ENCODE peak calls at places on chromosomes 3 and 15, in four cellular contexts. One of them, this sample, is unnamed.

GRCh38 chr3:189914799-189915198 is 205.9 kb downstream of the P3H2 start:
- DNase-seq in choroid plexus epithelial cell: peak; percentile 94
- DNase-seq in MV-4-11: peak; percentile 84
- DNase-seq in astrocyte of the spinal cord: peak; percentile 90
- DNase-seq in this sample: peak; percentile 88

GRCh38 chr3:160472344-160472743 is 22.8 kb upstream of the TRIM59 start:
- DNase-seq in choroid plexus epithelial cell: no peak
- DNase-seq in MV-4-11: no peak
- DNase-seq in astrocyte of the spinal cord: no peak
- DNase-seq in this sample: peak; percentile 37

GRCh38 chr15:31292391-31293020 is 34.1 kb upstream of the KLF13 start:
- DNase-seq in choroid plexus epithelial cell: no peak
- DNase-seq in MV-4-11: no peak
- DNase-seq in astrocyte of the spinal cord: no peak
- DNase-seq in this sample: peak; percentile 41

GRCh38 chr15:97129684-97130083 is 799.2 kb downstream of the NR2F2 start:
- DNase-seq in astrocyte of the spinal cord: no peak
- DNase-seq in MV-4-11: no peak
- DNase-seq in choroid plexus epithelial cell: no peak
- DNase-seq in this sample: no peak

GRCh38 chr3:143988306-143988705 is 16.7 kb downstream of the DIPK2A start:
- DNase-seq in MV-4-11: no peak
- DNase-seq in choroid plexus epithelial cell: no peak
- DNase-seq in astrocyte of the spinal cord: no peak
- DNase-seq in this sample: no peak

GRCh38 chr3:178334239-178334638 is 202.0 kb upstream of the KCNMB2 start:
- DNase-seq in MV-4-11: no peak
- DNase-seq in choroid plexus epithelial cell: no peak
- DNase-seq in astrocyte of the spinal cord: no peak
- DNase-seq in this sample: no peak

GRCh38 chr15:92277776-92278175 is 115.9 kb upstream of the ST8SIA2 start:
- DNase-seq in astrocyte of the spinal cord: peak; percentile 0
- DNase-seq in MV-4-11: peak; percentile 3
- DNase-seq in choroid plexus epithelial cell: peak; percentile 0
- DNase-seq in this sample: no peak

GRCh38 chr3:2156244-2156847 is 57.7 kb downstream of the CNTN4 start:
- DNase-seq in astrocyte of the spinal cord: no peak
- DNase-seq in choroid plexus epithelial cell: peak; percentile 1
- DNase-seq in MV-4-11: no peak
- DNase-seq in this sample: no peak

GRCh38 chr3:177357352-177358084 is 160.2 kb upstream of the TBL1XR1 start:
- DNase-seq in astrocyte of the spinal cord: peak; percentile 88
- DNase-seq in MV-4-11: peak; percentile 87
- DNase-seq in choroid plexus epithelial cell: peak; percentile 76
- DNase-seq in this sample: peak; percentile 64

GRCh38 chr15:39124155-39124924 is 456.5 kb upstream of the THBS1 start:
- DNase-seq in choroid plexus epithelial cell: peak; percentile 42
- DNase-seq in MV-4-11: no peak
- DNase-seq in astrocyte of the spinal cord: peak; percentile 27
- DNase-seq in this sample: no peak

GRCh38 chr3:102238362-102238761 is 196.5 kb upstream of the ZPLD1 start:
- DNase-seq in astrocyte of the spinal cord: no peak
- DNase-seq in choroid plexus epithelial cell: no peak
- DNase-seq in MV-4-11: no peak
- DNase-seq in this sample: no peak

GRCh38 chr15:93865610-93866009 is 365.8 kb upstream of the MCTP2 start:
- DNase-seq in astrocyte of the spinal cord: no peak
- DNase-seq in MV-4-11: peak; percentile 83
- DNase-seq in choroid plexus epithelial cell: no peak
- DNase-seq in this sample: no peak

GRCh38 chr3:72331076-72331475 is 517.2 kb downstream of the SHQ1 start:
- DNase-seq in choroid plexus epithelial cell: no peak
- DNase-seq in MV-4-11: no peak
- DNase-seq in astrocyte of the spinal cord: no peak
- DNase-seq in this sample: no peak

GRCh38 chr3:128849776-128850542 is 29.5 kb upstream of the ACAD9 start:
- DNase-seq in astrocyte of the spinal cord: peak; percentile 18
- DNase-seq in choroid plexus epithelial cell: peak; percentile 58
- DNase-seq in MV-4-11: peak; percentile 50
- DNase-seq in this sample: no peak

GRCh38 chr3:194330579-194330978 is 20.5 kb downstream of the CPN2 start:
- DNase-seq in MV-4-11: no peak
- DNase-seq in choroid plexus epithelial cell: no peak
- DNase-seq in astrocyte of the spinal cord: no peak
- DNase-seq in this sample: no peak

GRCh38 chr3:102141096-102141912 is 292.0 kb downstream of the NFKBIZ start:
- DNase-seq in MV-4-11: no peak
- DNase-seq in choroid plexus epithelial cell: peak; percentile 33
- DNase-seq in astrocyte of the spinal cord: no peak
- DNase-seq in this sample: no peak

GRCh38 chr3:171088984-171089754 is 62.6 kb upstream of the SLC2A2 start:
- DNase-seq in choroid plexus epithelial cell: peak; percentile 82
- DNase-seq in MV-4-11: peak; percentile 22
- DNase-seq in astrocyte of the spinal cord: peak; percentile 88
- DNase-seq in this sample: peak; percentile 57

GRCh38 chr3:1696654-1697275 is 401.9 kb upstream of the CNTN4 start:
- DNase-seq in MV-4-11: no peak
- DNase-seq in astrocyte of the spinal cord: no peak
- DNase-seq in choroid plexus epithelial cell: no peak
- DNase-seq in this sample: no peak

GRCh38 chr3:133745981-133746721 is at the start of gene TF:
- DNase-seq in choroid plexus epithelial cell: peak; percentile 13
- DNase-seq in MV-4-11: no peak
- DNase-seq in astrocyte of the spinal cord: no peak
- DNase-seq in this sample: no peak

GRCh38 chr3:133948131-133948810 is 52.6 kb upstream of the RAB6B start:
- DNase-seq in astrocyte of the spinal cord: no peak
- DNase-seq in choroid plexus epithelial cell: no peak
- DNase-seq in MV-4-11: no peak
- DNase-seq in this sample: no peak

GRCh38 chr15:52464478-52464877 is 64.2 kb downstream of the MYO5A start:
- DNase-seq in choroid plexus epithelial cell: no peak
- DNase-seq in astrocyte of the spinal cord: no peak
- DNase-seq in MV-4-11: no peak
- DNase-seq in this sample: no peak

GRCh38 chr3:94159062-94159726 is 96.3 kb downstream of the NSUN3 start:
- DNase-seq in choroid plexus epithelial cell: peak; percentile 87
- DNase-seq in astrocyte of the spinal cord: peak; percentile 77
- DNase-seq in MV-4-11: no peak
- DNase-seq in this sample: no peak

GRCh38 chr15:31245135-31245689 is 81.4 kb upstream of the KLF13 start:
- DNase-seq in choroid plexus epithelial cell: no peak
- DNase-seq in MV-4-11: no peak
- DNase-seq in astrocyte of the spinal cord: no peak
- DNase-seq in this sample: no peak

GRCh38 chr3:40313975-40314860 is 4.7 kb downstream of the EIF1B start:
- DNase-seq in MV-4-11: peak; percentile 85
- DNase-seq in choroid plexus epithelial cell: no peak
- DNase-seq in astrocyte of the spinal cord: no peak
- DNase-seq in this sample: no peak

GRCh38 chr15:49558924-49559323 is 61.7 kb downstream of the FAM227B start:
- DNase-seq in choroid plexus epithelial cell: peak; percentile 87
- DNase-seq in astrocyte of the spinal cord: no peak
- DNase-seq in MV-4-11: no peak
- DNase-seq in this sample: no peak

GRCh38 chr15:51286816-51287215 is 51.6 kb downstream of the CYP19A1 start:
- DNase-seq in choroid plexus epithelial cell: no peak
- DNase-seq in astrocyte of the spinal cord: no peak
- DNase-seq in MV-4-11: peak; percentile 22
- DNase-seq in this sample: no peak

GRCh38 chr15:28955160-28955502 is 69.4 kb downstream of the APBA2 start:
- DNase-seq in MV-4-11: peak; percentile 94
- DNase-seq in choroid plexus epithelial cell: peak; percentile 95
- DNase-seq in astrocyte of the spinal cord: peak; percentile 86
- DNase-seq in this sample: no peak

GRCh38 chr3:85890043-85890555 is 931.3 kb downstream of the CADM2 start:
- DNase-seq in astrocyte of the spinal cord: no peak
- DNase-seq in MV-4-11: no peak
- DNase-seq in choroid plexus epithelial cell: no peak
- DNase-seq in this sample: no peak

GRCh38 chr3:194572131-194572789 is 61.0 kb downstream of the TMEM44 start:
- DNase-seq in choroid plexus epithelial cell: peak; percentile 88
- DNase-seq in MV-4-11: no peak
- DNase-seq in astrocyte of the spinal cord: peak; percentile 81
- DNase-seq in this sample: peak; percentile 85

GRCh38 chr3:128316456-128316855 is 150.2 kb downstream of the DNAJB8 start:
- DNase-seq in astrocyte of the spinal cord: no peak
- DNase-seq in MV-4-11: no peak
- DNase-seq in choroid plexus epithelial cell: peak; percentile 45
- DNase-seq in this sample: no peak

GRCh38 chr3:196842567-196843434 is 24.9 kb upstream of the SENP5 start:
- DNase-seq in MV-4-11: peak; percentile 11
- DNase-seq in choroid plexus epithelial cell: no peak
- DNase-seq in astrocyte of the spinal cord: no peak
- DNase-seq in this sample: no peak